ENCODE peak calls at places on chromosomes 16 and 17, in seven cellular contexts. U is lower lobe of right lung, X is transverse colon, H is HFFc6, J is lung, P is DND-41, Y is coronary artery. K is an unnamed sample.

GRCh38 chr17:48645639-48646182 is 19.6 kb upstream of the HOXB9 start:
- DNase-seq in U (no peak), X (no peak), H (no peak), J (no peak), P (no peak), Y (no peak), K (no peak)

GRCh38 chr16:71846443-71846842 is 667 bp downstream of the ATXN1L start:
- DNase-seq in U (no peak), X (peak; percentile 20), H (no peak), J (no peak), P (peak; percentile 28), Y (no peak), K (no peak)

GRCh38 chr17:2697611-2698162 is 13.9 kb downstream of the CLUH start:
- DNase-seq in U (peak; percentile 39), X (peak; percentile 7), H (no peak), J (no peak), P (no peak), Y (peak; percentile 70), K (peak; percentile 14)

GRCh38 chr17:62819511-62820221 is 11.6 kb upstream of the MARCHF10 start:
- DNase-seq in U (peak; percentile 83), X (peak; percentile 21), H (peak; percentile 97), J (peak; percentile 76), P (no peak), Y (peak; percentile 79), K (peak; percentile 10)

GRCh38 chr17:309361-309888 is 43.2 kb downstream of the RPH3AL start:
- DNase-seq in U (peak; percentile 42), X (no peak), H (no peak), J (no peak), P (peak; percentile 47), Y (no peak), K (no peak)

GRCh38 chr16:59593256-59593655 is 859.1 kb upstream of the GOT2 start:
- DNase-seq in U (no peak), X (no peak), H (peak; percentile 80), J (no peak), P (no peak), Y (no peak), K (no peak)

GRCh38 chr17:73697872-73698271 is 53.6 kb upstream of the SDK2 start:
- DNase-seq in U (no peak), X (peak; percentile 60), H (no peak), J (no peak), P (no peak), Y (peak; percentile 47), K (no peak)

GRCh38 chr17:46972346-46972745 is 6.7 kb downstream of the RPRML start:
- DNase-seq in U (no peak), X (peak; percentile 35), H (no peak), J (no peak), P (no peak), Y (no peak), K (no peak)

GRCh38 chr17:38707678-38708351 is 2.7 kb downstream of the MLLT6 start:
- DNase-seq in U (no peak), X (no peak), H (no peak), J (no peak), P (no peak), Y (no peak), K (no peak)

GRCh38 chr16:84818133-84818532 is 1.7 kb upstream of the CRISPLD2 start:
- DNase-seq in U (no peak), X (no peak), H (no peak), J (no peak), P (no peak), Y (no peak), K (no peak)

DNA sequence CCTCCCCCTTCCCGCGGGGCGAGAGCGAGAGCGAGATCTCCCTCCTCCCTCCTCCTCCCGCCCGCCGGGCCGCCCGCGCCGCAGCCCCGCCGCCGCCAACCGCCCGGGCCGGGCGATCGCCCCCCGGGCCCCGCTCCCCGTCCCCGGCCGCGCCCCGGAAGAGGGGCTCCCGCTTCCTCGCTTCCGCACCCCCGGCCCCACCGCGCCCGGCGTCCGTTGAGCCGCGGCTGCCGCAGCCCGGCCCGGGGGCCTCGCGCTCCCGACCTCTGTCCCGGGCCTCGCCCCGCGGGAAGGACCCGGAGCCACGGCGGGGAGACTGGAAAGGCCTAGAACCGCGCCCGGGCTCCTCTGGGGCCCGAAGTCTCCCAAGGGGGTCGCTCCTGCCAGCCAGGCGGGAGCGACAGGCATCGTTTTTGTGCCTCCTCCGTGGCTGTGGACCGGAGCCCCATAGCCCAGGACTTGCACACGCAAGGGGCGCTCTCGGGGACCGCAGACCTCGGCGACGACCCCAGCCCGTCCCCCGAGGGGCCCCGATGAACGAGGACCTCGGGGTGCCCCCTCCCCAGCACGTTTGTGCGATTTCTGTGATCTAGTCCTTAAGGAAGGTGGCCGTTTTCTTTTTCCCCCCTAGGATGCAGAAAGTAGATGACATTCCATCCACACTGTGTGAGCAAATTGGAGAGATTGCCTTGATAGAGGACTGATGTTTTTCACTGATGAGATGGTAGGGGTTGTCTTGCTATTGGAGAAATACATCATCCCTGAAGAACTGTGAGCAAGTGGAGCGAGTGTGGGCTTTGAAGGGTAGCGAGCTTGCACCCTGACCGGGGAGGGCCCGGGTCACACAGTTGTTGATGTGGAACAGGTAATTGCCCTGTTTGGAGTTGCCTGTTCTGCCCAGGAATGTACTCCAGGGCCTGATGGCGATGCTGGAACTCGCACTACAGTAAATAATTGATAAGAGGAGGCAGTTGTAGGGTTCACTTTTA is 610 bp downstream of the BANP start:
- DNase-seq in U (peak; percentile 61), X (peak; percentile 35), H (no peak), J (no peak), P (peak; percentile 24), Y (no peak), K (no peak)
- TF ChIP-seq CTCF in U (no peak), X (peak; percentile 1), H (peak; percentile 57), J (no peak), P (peak; percentile 36), Y (no peak), K (no peak)

DNA sequence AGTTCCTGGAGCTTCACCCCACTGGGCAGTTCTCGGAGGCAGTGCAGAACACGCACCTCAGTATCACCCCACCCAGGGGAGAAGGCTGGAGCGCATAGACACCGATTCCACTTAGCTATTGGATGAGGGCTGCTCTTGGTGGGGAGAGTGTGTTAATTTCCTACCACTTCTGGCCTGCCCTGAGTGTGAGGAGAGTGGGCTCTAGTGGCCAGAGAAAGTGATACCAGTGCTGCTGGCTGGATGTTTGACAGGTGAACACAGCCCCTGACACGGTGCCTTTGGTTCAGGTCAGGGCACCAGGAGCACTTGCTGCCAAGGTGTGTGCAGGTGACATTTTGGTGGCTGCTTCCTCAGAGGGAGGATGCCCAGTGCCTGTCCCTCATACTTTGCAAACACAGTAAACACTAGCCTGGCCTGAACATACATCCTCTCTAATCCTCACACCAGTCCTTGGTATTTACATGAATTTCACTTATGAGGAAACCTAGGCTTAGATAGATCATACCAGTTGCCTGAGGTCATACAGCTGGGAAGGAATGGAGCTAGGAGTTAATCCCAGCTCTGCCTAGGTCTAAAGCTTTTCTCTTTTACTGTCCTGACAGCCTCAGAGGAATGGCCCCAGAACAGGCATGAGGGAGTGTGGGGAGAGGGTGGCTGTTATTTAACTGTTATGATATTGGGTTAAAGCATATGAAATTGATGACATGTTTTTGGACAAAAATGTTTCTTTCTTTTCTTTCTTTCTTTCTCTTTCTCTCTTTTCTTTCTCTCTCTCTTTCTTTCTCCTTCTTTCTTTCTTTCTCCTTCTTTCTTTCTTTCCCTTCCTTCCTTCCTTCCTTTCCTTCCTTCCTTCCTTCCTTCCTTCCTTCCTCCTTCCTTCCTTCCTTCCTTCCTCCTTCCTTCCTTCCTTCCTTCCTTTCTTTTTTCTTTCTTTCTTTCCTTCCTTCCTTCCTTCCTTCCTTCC is 21.0 kb upstream of the ITGAX start:
- DNase-seq in U (no peak), X (no peak), H (peak; percentile 31), J (no peak), P (peak; percentile 11), Y (no peak), K (no peak)
- TF ChIP-seq CTCF in U (peak; percentile 31), X (no peak), H (peak; percentile 35), J (no peak), P (peak; percentile 51), Y (no peak), K (peak; percentile 15)

GRCh38 chr17:57911834-57912673 is 43.2 kb downstream of the CUEDC1 start:
- DNase-seq in U (peak; percentile 90), X (peak; percentile 92), H (no peak), J (peak; percentile 88), P (no peak), Y (no peak), K (peak; percentile 56)

GRCh38 chr17:57915532-57915931 is 39.7 kb downstream of the CUEDC1 start:
- DNase-seq in U (no peak), X (no peak), H (no peak), J (no peak), P (no peak), Y (no peak), K (no peak)

GRCh38 chr17:57915980-57916757 is 39.0 kb downstream of the CUEDC1 start:
- DNase-seq in U (no peak), X (no peak), H (no peak), J (no peak), P (no peak), Y (no peak), K (no peak)

GRCh38 chr17:57914274-57915147 is 40.7 kb downstream of the CUEDC1 start:
- DNase-seq in U (no peak), X (no peak), H (no peak), J (no peak), P (no peak), Y (no peak), K (no peak)

DNA sequence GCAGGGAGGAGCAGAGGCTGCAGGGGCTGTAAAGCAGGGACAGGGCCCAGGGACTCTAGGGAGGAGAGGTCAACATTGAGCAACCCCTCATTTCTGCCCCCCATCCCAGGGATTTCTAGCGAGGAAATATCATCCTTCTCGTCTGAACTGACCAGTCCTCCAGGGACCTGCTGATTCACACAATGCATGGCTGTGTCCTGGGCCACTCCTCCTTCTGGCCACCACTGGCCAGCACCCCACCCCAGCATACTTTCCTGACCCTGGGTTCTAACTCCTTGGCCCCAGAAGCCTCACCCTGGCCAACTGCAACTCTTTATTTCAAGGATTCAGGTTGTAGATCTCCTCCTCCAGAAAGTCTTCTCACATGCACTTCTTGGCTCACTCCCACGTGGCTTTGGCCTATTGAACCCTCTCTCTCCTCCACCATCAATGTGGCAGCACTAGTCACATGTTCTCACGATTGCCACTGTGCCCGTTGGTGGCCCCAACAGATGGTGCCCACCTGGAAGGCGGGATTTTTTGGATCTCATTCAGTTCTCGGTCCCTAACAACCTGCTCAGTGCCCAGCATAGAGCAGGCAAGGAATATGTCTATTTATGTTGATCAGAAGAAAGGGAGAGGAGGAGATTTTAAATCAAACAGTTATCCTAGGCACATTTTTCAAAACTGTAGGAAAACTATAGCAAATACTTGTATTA is 41.5 kb downstream of the CUEDC1 start:
- DNase-seq in U (no peak), X (no peak), H (no peak), J (no peak), P (no peak), Y (no peak), K (no peak)
- TF ChIP-seq CTCF in U (no peak), X (no peak), H (no peak), J (no peak), P (no peak), Y (no peak), K (no peak)

GRCh38 chr16:66166451-66166850 is 200.0 kb upstream of the CDH5 start:
- DNase-seq in U (no peak), X (no peak), H (no peak), J (no peak), P (no peak), Y (no peak), K (no peak)

GRCh38 chr16:66165879-66166278 is 200.6 kb upstream of the CDH5 start:
- DNase-seq in U (no peak), X (no peak), H (no peak), J (no peak), P (no peak), Y (no peak), K (no peak)

GRCh38 chr16:66168777-66169176 is 197.7 kb upstream of the CDH5 start:
- DNase-seq in U (no peak), X (no peak), H (no peak), J (no peak), P (no peak), Y (peak; percentile 46), K (no peak)

GRCh38 chr16:66169817-66170216 is 196.7 kb upstream of the CDH5 start:
- DNase-seq in U (no peak), X (no peak), H (no peak), J (no peak), P (no peak), Y (peak; percentile 36), K (no peak)

GRCh38 chr16:66167564-66168291 is 198.8 kb upstream of the CDH5 start:
- DNase-seq in U (no peak), X (no peak), H (no peak), J (no peak), P (no peak), Y (peak; percentile 71), K (no peak)
- TF ChIP-seq CTCF in U (no peak), X (no peak), H (peak; percentile 52), J (no peak), P (no peak), Y (no peak), K (no peak)